ENCODE peak calls at places on chromosomes 5 and 9, in six cellular contexts. S is uterus; B is suprapubic skin; J is cardiac muscle cell; Q is upper lobe of right lung; K is CD8-positive, alpha-beta memory T cell. O is an unnamed sample. For H3K4me1, the result is how much of the 10 kb centered on the place peaks cover.

GRCh38 chr9:111316796-111317195 is 13.2 kb downstream of the OR2K2 start:
- DNase-seq in S (no peak), B (no peak), J (no peak), Q (no peak), K (no peak), O (no peak)

GRCh38 chr9:130825051-130825651 is 9.9 kb upstream of the ABL1 start:
- DNase-seq in S (peak), B (no peak), J (peak), Q (no peak), K (no peak), O (no peak)

GRCh38 chr5:56986631-56986957 is 34.7 kb upstream of the MIER3 start:
- DNase-seq in S (no peak), B (no peak), J (no peak), Q (no peak), K (no peak), O (no peak)

GRCh38 chr9:82570226-82570625 is 492.7 kb downstream of the RASEF start:
- DNase-seq in S (no peak), B (no peak), J (no peak), Q (no peak), K (no peak), O (no peak)

GRCh38 chr5:61933787-61934626 is 372.0 kb upstream of the KIF2A start:
- DNase-seq in S (no peak), B (no peak), J (peak), Q (no peak), K (no peak), O (peak)

GRCh38 chr9:110546411-110546871 is 33.1 kb downstream of the SVEP1 start:
- DNase-seq in S (no peak), B (no peak), J (no peak), Q (no peak), K (no peak), O (peak)

GRCh38 chr5:10744681-10745080 is 16.4 kb downstream of the DAP start:
- DNase-seq in S (no peak), B (no peak), J (no peak), Q (no peak), K (no peak), O (no peak)

GRCh38 chr9:137406876-137407589 is 15.9 kb downstream of the EXD3 start:
- DNase-seq in S (peak), B (no peak), J (peak), Q (peak), K (peak), O (peak)

GRCh38 chr9:94760646-94761045 is 34.1 kb downstream of the AOPEP start:
- DNase-seq in S (no peak), B (no peak), J (no peak), Q (no peak), K (no peak), O (no peak)

GRCh38 chr9:3028535-3028934 is 184.6 kb upstream of the PUM3 start:
- DNase-seq in S (no peak), B (no peak), J (no peak), Q (no peak), K (no peak), O (no peak)

GRCh38 chr5:123119334-123119986 is 30.4 kb downstream of the PRDM6 start:
- DNase-seq in S (no peak), B (no peak), J (peak), Q (no peak), K (no peak), O (no peak)

GRCh38 chr5:125410501-125411162 is 664.2 kb upstream of the ZNF608 start:
- DNase-seq in S (no peak), B (no peak), J (no peak), Q (no peak), K (no peak), O (no peak)

GRCh38 chr9:122226758-122227575 is 1.8 kb downstream of the LHX6 start:
- DNase-seq in S (no peak), B (no peak), J (peak), Q (no peak), K (no peak), O (no peak)

GRCh38 chr5:41508186-41508585 is 2.2 kb downstream of the PLCXD3 start:
- DNase-seq in S (no peak), B (no peak), J (no peak), Q (no peak), K (no peak), O (no peak)

GRCh38 chr5:30112842-30113241 is 1080.6 kb upstream of the CDH6 start:
- DNase-seq in S (no peak), B (no peak), J (no peak), Q (no peak), K (no peak), O (no peak)

GRCh38 chr5:150434502-150434901 is 15.0 kb downstream of the RPS14 start:
- DNase-seq in S (no peak), B (no peak), J (no peak), Q (no peak), K (no peak), O (no peak)

DNA sequence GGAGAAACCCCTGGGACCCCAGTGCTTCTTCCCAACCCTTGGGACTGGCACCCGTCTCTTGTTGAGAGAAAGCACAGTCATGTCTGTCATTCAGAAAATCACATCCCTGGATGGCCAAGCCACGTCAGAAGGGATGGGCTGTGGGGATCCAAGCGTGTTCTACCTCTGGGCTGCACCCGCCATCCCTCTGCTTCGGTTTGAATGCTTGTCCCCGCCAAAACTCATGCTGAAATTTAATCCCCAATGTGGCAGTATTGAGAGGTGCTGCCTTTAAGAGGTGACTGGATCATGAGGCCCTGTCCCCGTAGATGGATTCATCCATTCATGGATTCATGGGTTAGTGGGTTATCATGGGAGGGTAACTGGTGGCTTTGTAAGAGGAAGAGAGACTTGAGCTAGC is 27.0 kb downstream of the CEL start:
- DNase-seq in S (no peak), B (no peak), J (no peak), Q (no peak), K (no peak), O (no peak)
- H3K4me1 ChIP-seq in S (under half), B (under half), J (under half), Q (under half), K (under half), O (under half)

GRCh38 chr9:136050706-136051567 is 44.2 kb downstream of the NACC2 start:
- DNase-seq in S (no peak), B (no peak), J (peak), Q (peak), K (no peak), O (no peak)

GRCh38 chr9:136051568-136052432 is 43.3 kb downstream of the NACC2 start:
- DNase-seq in S (no peak), B (no peak), J (peak), Q (peak), K (no peak), O (peak)

GRCh38 chr9:136053757-136054142 is 41.3 kb downstream of the NACC2 start:
- DNase-seq in S (no peak), B (no peak), J (no peak), Q (peak), K (no peak), O (peak)

GRCh38 chr9:136052991-136053756 is 41.9 kb downstream of the NACC2 start:
- DNase-seq in S (no peak), B (no peak), J (no peak), Q (peak), K (no peak), O (no peak)

DNA sequence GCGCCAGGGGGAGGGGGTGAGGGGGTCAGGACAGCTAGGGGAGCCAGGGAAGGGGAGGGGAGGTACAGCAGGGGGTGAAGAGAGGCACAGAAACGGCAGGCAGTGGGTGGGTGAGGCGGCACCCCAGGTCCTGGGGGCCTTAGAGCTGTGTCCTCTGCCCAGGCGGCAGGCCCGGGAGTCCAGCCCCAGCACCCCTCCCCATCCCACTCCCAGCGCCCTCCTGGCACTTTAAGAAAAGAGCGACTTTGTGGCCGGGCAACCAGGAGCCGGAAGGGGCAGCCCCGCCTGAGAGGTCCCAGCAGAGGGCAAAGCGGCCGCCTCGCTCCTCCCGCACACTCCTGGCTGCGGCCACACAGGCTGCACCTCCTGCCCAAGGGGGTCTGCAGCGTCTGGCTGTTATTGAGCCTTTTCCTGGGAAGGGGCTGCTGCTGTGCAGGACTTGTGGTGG is 42.6 kb downstream of the NACC2 start:
- DNase-seq in S (no peak), B (no peak), J (peak), Q (peak), K (no peak), O (no peak)
- H3K4me3 ChIP-seq in S (peak), B (peak), J (peak), Q (peak), K (no peak), O (peak)

DNA sequence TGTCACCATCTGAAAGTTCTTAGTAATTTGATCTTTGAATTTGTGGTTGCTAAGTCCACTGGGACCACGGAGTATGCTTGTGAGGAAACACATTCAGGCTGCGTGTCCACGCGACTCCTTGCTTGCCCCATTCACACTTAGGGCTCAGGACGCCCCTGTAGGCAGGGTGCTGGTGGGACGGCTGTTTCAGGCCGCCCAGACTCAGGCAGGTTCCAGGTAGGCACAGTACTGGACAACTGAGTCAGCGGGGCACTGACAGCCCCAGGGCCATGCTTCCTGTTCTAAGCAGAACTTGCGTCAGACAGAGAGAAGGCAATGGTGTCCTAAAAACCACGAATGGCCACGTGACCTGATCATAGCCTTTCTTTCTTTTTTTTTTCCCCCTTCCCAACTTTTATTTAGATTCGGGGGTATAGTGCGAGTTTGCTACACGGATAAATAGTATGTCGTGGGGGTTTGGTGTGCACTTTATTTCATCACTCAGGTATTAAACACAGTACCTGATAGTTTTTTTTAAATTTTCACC is 7.7 kb upstream of the RASGEF1C start:
- DNase-seq in S (no peak), B (no peak), J (no peak), Q (peak), K (no peak), O (no peak)
- H3K4me1 ChIP-seq in S (under half), B (under half), J (under half), Q (under half), K (under half), O (under half)

DNA sequence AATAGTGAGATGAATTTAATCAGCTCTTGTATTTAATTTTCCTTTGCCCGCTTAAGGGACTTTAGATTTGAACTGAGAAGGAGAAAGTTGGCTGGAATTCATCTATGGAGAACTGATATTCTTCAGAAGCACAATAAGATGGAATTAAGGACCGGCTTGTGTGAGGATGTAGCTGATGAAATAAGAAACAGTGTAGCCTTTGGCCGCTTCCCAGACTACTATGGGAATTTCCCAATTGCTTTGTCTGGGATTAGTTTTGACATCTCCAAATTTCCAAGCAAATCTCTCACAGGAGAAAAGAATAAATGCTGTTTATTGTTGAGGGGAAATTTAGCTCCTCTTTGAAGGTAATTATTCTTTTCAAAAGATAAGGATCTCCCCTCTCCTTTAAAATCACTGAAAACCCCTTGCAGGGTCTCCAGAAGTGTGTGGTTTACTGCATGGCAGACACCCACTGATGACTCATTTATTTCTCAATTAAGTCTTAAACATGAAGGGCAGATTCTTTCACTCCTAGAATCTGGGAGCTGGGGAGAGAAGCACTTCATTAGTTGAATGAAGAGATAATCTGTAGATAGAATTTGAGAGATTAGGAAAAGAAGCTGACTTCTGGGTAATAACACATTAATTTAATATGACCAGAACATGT is 606.5 kb upstream of the ADAMTS16 start:
- DNase-seq in S (no peak), B (no peak), J (no peak), Q (no peak), K (no peak), O (no peak)
- H3K4me3 ChIP-seq in S (no peak), B (no peak), J (no peak), Q (no peak), K (no peak), O (no peak)

GRCh38 chr5:142798099-142798768 is 28.1 kb downstream of the ARHGAP26 start:
- DNase-seq in S (no peak), B (no peak), J (no peak), Q (no peak), K (no peak), O (no peak)
- H3K4me1 ChIP-seq in S (under half), B (under half), J (under half), Q (under half), K (half or more), O (under half)

GRCh38 chr5:134007581-134008256 is 2.9 kb upstream of the VDAC1 start:
- DNase-seq in S (no peak), B (no peak), J (no peak), Q (no peak), K (no peak), O (no peak)

GRCh38 chr5:134004626-134005414 is at the start of gene VDAC1:
- DNase-seq in S (peak), B (peak), J (peak), Q (peak), K (peak), O (peak)

GRCh38 chr5:134005415-134006118 is 792 bp upstream of the VDAC1 start:
- DNase-seq in S (peak), B (no peak), J (peak), Q (peak), K (no peak), O (peak)

GRCh38 chr5:134003957-134004625 is 684 bp downstream of the VDAC1 start:
- DNase-seq in S (peak), B (no peak), J (peak), Q (peak), K (peak), O (peak)

DNA sequence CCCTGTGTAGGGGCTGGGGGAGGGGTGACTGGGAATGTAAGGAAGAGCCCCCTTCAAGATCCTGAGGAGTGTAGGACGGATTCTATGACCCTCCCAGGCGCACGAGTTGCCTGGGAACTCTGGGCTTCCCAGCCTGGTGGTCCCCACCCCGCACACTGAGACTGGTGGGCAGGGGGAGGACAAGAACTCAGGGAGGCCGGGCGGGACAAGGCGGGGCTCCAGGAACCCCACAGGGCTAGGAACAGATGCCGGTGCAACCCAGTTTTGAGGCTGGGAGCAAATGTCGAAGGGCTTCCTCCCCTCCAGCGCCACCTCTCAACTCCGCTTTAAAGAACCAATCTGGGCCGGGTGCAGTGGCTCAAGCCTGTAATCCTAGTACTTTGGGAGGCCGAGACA is 1.3 kb upstream of the VDAC1 start:
- DNase-seq in S (no peak), B (no peak), J (no peak), Q (no peak), K (no peak), O (no peak)
- H3K4me3 ChIP-seq in S (no peak), B (no peak), J (peak), Q (peak), K (no peak), O (peak)

GRCh38 chr9:14249527-14249926 is 64.4 kb downstream of the NFIB start:
- DNase-seq in S (no peak), B (no peak), J (no peak), Q (no peak), K (no peak), O (no peak)
- H3K4me1 ChIP-seq in S (under half), B (under half), J (under half), Q (under half), K (under half), O (under half)

GRCh38 chr9:114559830-114560520 is 27.6 kb upstream of the ATP6V1G1 start:
- DNase-seq in S (no peak), B (no peak), J (no peak), Q (no peak), K (no peak), O (no peak)

GRCh38 chr9:114570742-114571141 is 16.8 kb upstream of the ATP6V1G1 start:
- DNase-seq in S (no peak), B (no peak), J (no peak), Q (no peak), K (no peak), O (no peak)

GRCh38 chr9:114561771-114562170 is 25.8 kb upstream of the ATP6V1G1 start:
- DNase-seq in S (no peak), B (no peak), J (no peak), Q (no peak), K (no peak), O (no peak)

GRCh38 chr9:114560956-114561355 is 26.6 kb upstream of the ATP6V1G1 start:
- DNase-seq in S (no peak), B (no peak), J (no peak), Q (no peak), K (no peak), O (no peak)

GRCh38 chr9:114565204-114565603 is 22.4 kb upstream of the ATP6V1G1 start:
- DNase-seq in S (no peak), B (no peak), J (no peak), Q (no peak), K (no peak), O (no peak)
- H3K4me3 ChIP-seq in S (no peak), B (no peak), J (no peak), Q (no peak), K (no peak), O (no peak)